ENCODE peak calls at places on chromosomes 11 and 22, in nine cellular contexts. E is fibroblast of pulmonary artery; Y is fibroblast of mammary gland; N is CD8-positive, alpha-beta T cell; U is foreskin fibroblast; T is glutamatergic neuron; G is type B pancreatic cell; K is cardiac fibroblast; L is right lobe of liver. O is an unnamed sample.

GRCh38 chr11:9821008-9821752 is 157.3 kb downstream of the SWAP70 start:
- DNase-seq in L (no peak), T (no peak), N (no peak), K (no peak), Y (peak), E (no peak), G (no peak), U (peak), O (no peak)

GRCh38 chr11:18322818-18323570 is 627 bp downstream of the GTF2H1 start:
- DNase-seq in K (peak), U (no peak), N (no peak), E (no peak), Y (no peak), G (no peak), L (no peak), T (no peak), O (no peak)

GRCh38 chr11:33655842-33656600 is 44.6 kb downstream of the C11orf91 start:
- DNase-seq in K (no peak), L (no peak), G (no peak), N (no peak), E (no peak), T (no peak), Y (no peak), U (no peak), O (no peak)

GRCh38 chr22:44089717-44090570 is 65.8 kb downstream of the PARVB start:
- DNase-seq in Y (no peak), N (no peak), L (peak), K (no peak), T (no peak), E (no peak), U (no peak), G (no peak), O (no peak)

GRCh38 chr11:133072858-133073582 is 459.3 kb downstream of the OPCML start:
- DNase-seq in G (no peak), T (no peak), U (no peak), L (no peak), E (no peak), N (no peak), Y (no peak), K (no peak), O (no peak)

GRCh38 chr11:75214843-75215242 is 25.7 kb upstream of the TPBGL start:
- DNase-seq in L (no peak), E (no peak), K (no peak), T (no peak), G (no peak), Y (no peak), U (no peak), N (no peak), O (no peak)

GRCh38 chr11:559020-559620 is 1.4 kb downstream of the LMNTD2 start:
- DNase-seq in K (no peak), E (no peak), U (no peak), G (no peak), T (no peak), Y (no peak), N (no peak), L (peak), O (no peak)

GRCh38 chr22:29044657-29045176 is 16.9 kb downstream of the C22orf31 start:
- DNase-seq in N (no peak), U (peak), G (no peak), E (peak), Y (peak), L (no peak), K (peak), T (no peak), O (no peak)

GRCh38 chr11:44791546-44791945 is 64.8 kb downstream of the TSPAN18 start:
- DNase-seq in T (no peak), N (no peak), K (no peak), G (no peak), U (no peak), E (no peak), Y (no peak), L (no peak), O (no peak)

GRCh38 chr11:14193644-14194043 is 165.3 kb downstream of the RRAS2 start:
- DNase-seq in N (no peak), E (no peak), K (no peak), U (no peak), T (no peak), G (no peak), Y (no peak), L (no peak), O (no peak)

GRCh38 chr11:72844356-72844755 is 30.1 kb downstream of the ATG16L2 start:
- DNase-seq in G (no peak), K (peak), N (no peak), U (peak), T (no peak), L (no peak), Y (peak), E (peak), O (no peak)

GRCh38 chr11:74471037-74471436 is 3.7 kb upstream of the KCNE3 start:
- DNase-seq in T (no peak), E (no peak), L (no peak), N (no peak), G (no peak), K (no peak), Y (no peak), U (no peak), O (no peak)

GRCh38 chr11:76152741-76153608 is 53.3 kb downstream of the WNT11 start:
- DNase-seq in E (no peak), K (no peak), N (no peak), T (no peak), U (no peak), G (no peak), Y (no peak), L (no peak), O (peak)

GRCh38 chr11:113341388-113342165 is 27.2 kb downstream of the TTC12 start:
- DNase-seq in N (no peak), T (no peak), G (no peak), L (no peak), U (no peak), E (no peak), Y (no peak), K (no peak), O (no peak)

GRCh38 chr22:46049726-46050450 is 72.9 kb upstream of the WNT7B start:
- DNase-seq in G (no peak), Y (no peak), U (no peak), L (peak), N (no peak), T (no peak), E (no peak), K (no peak), O (no peak)

GRCh38 chr22:36486619-36487384 is 5.4 kb upstream of the TXN2 start:
- DNase-seq in N (peak), K (peak), G (no peak), L (no peak), U (peak), Y (peak), T (no peak), E (peak), O (peak)

GRCh38 chr11:62542750-62543567 is 3.6 kb downstream of the AHNAK start:
- DNase-seq in L (peak), U (peak), E (peak), Y (peak), T (peak), K (peak), G (peak), N (no peak), O (peak)

GRCh38 chr11:109320595-109320994 is 101.4 kb upstream of the C11orf87 start:
- DNase-seq in K (peak), E (peak), L (no peak), Y (peak), N (no peak), G (no peak), T (no peak), U (peak), O (no peak)

GRCh38 chr11:1448882-1449281 is 37.7 kb downstream of the MOB2 start:
- DNase-seq in K (no peak), T (no peak), Y (no peak), G (no peak), L (no peak), N (no peak), U (no peak), E (no peak), O (no peak)

GRCh38 chr11:64034411-64034811 is 1.3 kb upstream of the FLRT1 start:
- DNase-seq in G (no peak), E (no peak), U (no peak), N (no peak), K (no peak), Y (no peak), T (peak), L (no peak), O (no peak)

GRCh38 chr11:94664336-94664735 is 97.2 kb downstream of the PIWIL4 start:
- DNase-seq in Y (peak), L (no peak), E (no peak), K (no peak), T (no peak), N (no peak), U (peak), G (no peak), O (no peak)

GRCh38 chr11:34027516-34028406 is 23.8 kb upstream of the CAPRIN1 start:
- DNase-seq in N (no peak), K (no peak), T (no peak), E (no peak), G (peak), Y (no peak), U (no peak), L (peak), O (peak)

GRCh38 chr11:111762981-111763643 is 3.1 kb downstream of the PPP2R1B start:
- DNase-seq in K (peak), N (no peak), L (no peak), E (peak), G (no peak), T (no peak), U (peak), Y (peak), O (no peak)
- TF ChIP-seq CTCF in K (peak), N (no peak), L (no peak), E (peak), G (peak), T (no peak), U (peak), Y (peak), O (no peak)

GRCh38 chr11:81705283-81705682 is 1028.4 kb downstream of the FAM181B start:
- DNase-seq in G (no peak), E (no peak), Y (no peak), T (no peak), L (no peak), K (no peak), U (no peak), N (no peak), O (no peak)

DNA sequence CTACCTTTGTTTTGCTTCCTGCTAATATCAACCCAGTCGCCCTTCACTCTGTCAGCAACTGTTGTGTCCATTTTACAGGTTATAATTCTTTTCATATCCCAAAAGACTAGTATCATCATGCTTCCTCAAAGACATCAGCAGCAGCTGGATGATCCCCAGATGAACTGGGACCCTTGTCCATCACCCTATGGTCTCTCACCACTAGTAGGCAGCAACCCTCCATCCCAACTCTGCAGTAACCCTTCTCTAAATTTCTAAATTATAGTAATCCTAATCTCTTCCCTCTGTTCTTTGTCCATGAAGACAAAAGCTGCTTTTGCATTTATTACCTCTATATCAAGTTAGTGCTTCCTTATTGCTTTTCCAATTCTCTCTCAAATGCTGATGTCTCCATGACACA is 1025.8 kb downstream of the FAM181B start:
- DNase-seq in Y (no peak), U (no peak), G (no peak), T (no peak), E (no peak), L (no peak), N (no peak), K (no peak), O (no peak)
- TF ChIP-seq CTCF in Y (peak), U (no peak), G (peak), T (peak), E (no peak), L (no peak), N (no peak), K (peak), O (no peak)

DNA sequence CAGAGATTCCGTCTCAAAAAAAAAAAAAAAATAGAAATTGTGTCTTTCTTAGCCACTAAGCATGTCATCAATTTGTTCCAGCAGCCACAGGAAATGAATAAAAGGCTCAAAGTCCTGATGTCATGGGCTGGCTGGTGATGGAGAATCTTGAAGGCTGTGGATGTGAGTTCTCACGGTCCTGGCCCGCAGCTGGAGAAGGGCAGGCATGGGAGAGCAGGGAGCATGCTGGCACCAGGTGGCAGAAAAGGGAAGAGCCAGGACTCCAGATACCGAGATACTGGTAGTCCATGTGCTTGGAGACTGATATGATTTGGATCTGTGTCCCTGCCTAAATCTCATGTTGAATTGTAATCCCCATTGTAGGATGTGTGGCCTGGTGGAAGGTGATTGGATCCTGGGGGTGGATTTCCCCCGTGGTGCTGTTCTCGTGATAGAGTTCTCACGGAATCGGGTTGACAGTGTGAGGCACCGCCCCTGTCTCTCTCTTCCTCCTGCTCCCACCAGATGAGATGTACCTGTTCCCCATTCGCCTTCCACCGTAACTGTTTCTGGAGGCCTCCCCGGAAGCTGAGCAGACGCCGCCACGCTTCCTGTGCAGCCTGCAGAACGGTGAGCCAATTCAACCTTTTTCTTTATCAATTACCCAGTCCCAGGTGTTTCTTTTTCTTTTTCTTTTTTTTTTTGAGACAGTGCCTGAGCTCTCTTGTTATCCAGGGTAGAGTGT is 18.1 kb downstream of the MRGPRD start:
- DNase-seq in L (no peak), N (no peak), U (peak), T (peak), Y (no peak), G (no peak), K (no peak), E (no peak), O (peak)
- TF ChIP-seq CTCF in L (no peak), N (no peak), U (no peak), T (no peak), Y (no peak), G (no peak), K (no peak), E (no peak), O (peak)

GRCh38 chr11:115052601-115053000 is 374.3 kb downstream of the NXPE2 start:
- DNase-seq in K (no peak), T (no peak), E (no peak), Y (no peak), L (no peak), G (no peak), N (no peak), U (no peak), O (no peak)
- TF ChIP-seq CTCF in K (no peak), T (no peak), E (no peak), Y (no peak), L (no peak), G (no peak), N (no peak), U (no peak), O (no peak)

GRCh38 chr11:67665537-67666302 is 8.7 kb downstream of the ALDH3B2 start:
- DNase-seq in U (no peak), G (peak), T (no peak), Y (no peak), K (no peak), L (no peak), E (no peak), N (no peak), O (no peak)
- TF ChIP-seq CTCF in U (no peak), G (peak), T (no peak), Y (no peak), K (no peak), L (peak), E (no peak), N (no peak), O (no peak)

DNA sequence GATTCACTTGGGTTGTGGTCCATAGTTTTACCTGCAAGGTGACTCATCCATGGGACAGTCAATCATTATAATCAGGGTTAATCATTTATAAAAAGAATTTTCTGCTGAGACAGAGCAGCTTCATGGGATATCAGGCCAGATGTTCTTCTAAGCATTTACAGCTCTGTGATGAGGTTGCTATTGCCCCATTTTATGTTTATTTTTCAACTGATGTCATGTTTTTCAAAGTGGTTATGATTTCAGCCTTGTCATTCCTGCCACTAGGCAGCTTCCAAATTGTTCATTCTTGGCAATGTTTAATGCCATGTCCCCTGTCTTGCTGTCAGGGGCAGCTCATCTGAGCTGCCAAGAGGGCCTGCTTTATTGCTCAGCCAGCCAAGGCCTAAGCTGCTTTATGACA is 35.9 kb upstream of the ZBED5 start:
- DNase-seq in K (peak), E (peak), Y (peak), G (no peak), L (no peak), T (no peak), N (no peak), U (peak), O (no peak)
- TF ChIP-seq CTCF in K (peak), E (no peak), Y (peak), G (no peak), L (peak), T (no peak), N (no peak), U (peak), O (peak)

GRCh38 chr11:70270877-70271634 is 566 bp downstream of the PPFIA1 start:
- DNase-seq in L (peak), E (peak), G (no peak), U (peak), N (peak), Y (peak), T (peak), K (peak), O (peak)

GRCh38 chr11:70268526-70268925 is 2.0 kb upstream of the PPFIA1 start:
- DNase-seq in N (no peak), G (no peak), U (no peak), T (no peak), L (no peak), K (no peak), Y (no peak), E (no peak), O (no peak)

GRCh38 chr11:70272009-70272408 is 1.5 kb downstream of the PPFIA1 start:
- DNase-seq in L (no peak), N (no peak), G (no peak), K (no peak), E (no peak), T (no peak), U (no peak), Y (no peak), O (no peak)

GRCh38 chr11:70270104-70270876 is at the start of gene PPFIA1:
- DNase-seq in U (peak), G (peak), T (peak), E (peak), Y (peak), K (peak), N (peak), L (peak), O (peak)

GRCh38 chr11:70271635-70271953 is 1.1 kb downstream of the PPFIA1 start:
- DNase-seq in E (no peak), G (no peak), N (no peak), K (no peak), U (no peak), Y (no peak), L (no peak), T (no peak), O (no peak)
- TF ChIP-seq CTCF in E (no peak), G (no peak), N (no peak), K (no peak), U (no peak), Y (no peak), L (no peak), T (no peak), O (no peak)